ENCODE peak calls at places on chromosome X, in six cellular contexts. L is MCF 10A; N is WTC11; C is IMR-90; Y is activated CD8-positive, alpha-beta T cell treated with anti-CD3 and anti-CD28 coated beads, Interleukin-2, amount 10 ng/mL, durations not matched to agents 7 days and 5 days; S is AG09309. R is an unnamed sample.

GRCh38 chrX:119692241-119693031 is 532 bp downstream of the SEPTIN6 start:
- DNase-seq in C (peak), S (no peak), N (peak), Y (peak), L (peak), R (no peak)

GRCh38 chrX:35722128-35722527 is 76.0 kb upstream of the MAGEB16 start:
- DNase-seq in L (no peak), N (no peak), S (no peak), Y (no peak), C (no peak), R (no peak)

GRCh38 chrX:103197721-103198306 is 17.1 kb upstream of the BEX4 start:
- DNase-seq in C (peak), Y (no peak), N (no peak), S (no peak), L (peak), R (no peak)

GRCh38 chrX:9466115-9466495 is 1.2 kb downstream of the TBL1X start:
- DNase-seq in S (no peak), C (peak), N (peak), L (no peak), Y (peak), R (no peak)

GRCh38 chrX:7614616-7615015 is 228.4 kb upstream of the VCX start:
- DNase-seq in S (no peak), L (no peak), N (no peak), C (no peak), Y (no peak), R (no peak)

GRCh38 chrX:129622757-129623301 is 31.9 kb downstream of the APLN start:
- DNase-seq in C (peak), Y (no peak), L (no peak), N (peak), S (no peak), R (peak)

GRCh38 chrX:3548743-3549441 is 164.6 kb downstream of the PRKX start:
- DNase-seq in L (peak), Y (no peak), N (no peak), S (peak), C (peak), R (no peak)

GRCh38 chrX:45767021-45767491 is 566.4 kb upstream of the DIPK2B start:
- DNase-seq in C (peak), N (no peak), S (no peak), Y (no peak), L (peak), R (no peak)

GRCh38 chrX:52270453-52271116 is 85.9 kb downstream of the MAGED4 start:
- DNase-seq in L (no peak), C (no peak), S (no peak), N (no peak), Y (no peak), R (no peak)

GRCh38 chrX:104335765-104336164 is 81.0 kb upstream of the ESX1 start:
- DNase-seq in L (peak), C (peak), S (peak), Y (no peak), N (no peak), R (no peak)

GRCh38 chrX:86237482-86237881 is 89.2 kb downstream of the DACH2 start:
- DNase-seq in S (no peak), N (no peak), C (no peak), L (no peak), Y (no peak), R (no peak)

GRCh38 chrX:39409246-39409917 is 608.1 kb downstream of the MID1IP1 start:
- DNase-seq in S (no peak), L (no peak), Y (no peak), N (no peak), C (peak), R (no peak)

GRCh38 chrX:20653070-20653469 is 386.4 kb upstream of the RPS6KA3 start:
- DNase-seq in Y (no peak), L (no peak), S (no peak), C (no peak), N (no peak), R (no peak)

GRCh38 chrX:39965051-39965573 is 132.6 kb downstream of the BCOR start:
- DNase-seq in N (no peak), S (no peak), C (no peak), Y (no peak), L (no peak), R (no peak)

GRCh38 chrX:110036162-110037033 is 33.5 kb downstream of the TMEM164 start:
- DNase-seq in C (no peak), Y (no peak), S (no peak), N (no peak), L (no peak), R (no peak)

GRCh38 chrX:23012162-23012561 is 12.4 kb downstream of the DDX53 start:
- DNase-seq in Y (peak), S (no peak), N (no peak), C (no peak), L (no peak), R (no peak)

GRCh38 chrX:50333308-50333707 is 128.7 kb downstream of the CCNB3 start:
- DNase-seq in Y (no peak), L (no peak), C (no peak), N (no peak), S (no peak), R (no peak)

GRCh38 chrX:14409341-14409740 is 120.0 kb upstream of the GLRA2 start:
- DNase-seq in N (no peak), S (no peak), C (no peak), Y (no peak), L (peak), R (no peak)

GRCh38 chrX:9456250-9457074 is 8.4 kb upstream of the TBL1X start:
- DNase-seq in L (no peak), C (no peak), N (no peak), S (no peak), Y (peak), R (no peak)

R was measured in glomerular endothelial cell.